ENCODE peak calls at places on chromosome 19, in eight cellular contexts. F is PC-3, U is hepatocyte, J is HCT116, P is MM.1S, Q is OCI-LY7, M is GM23248, L is Karpas-422. K is an unnamed sample. For H3K9me2, the result is how much of the 10 kb centered on the place peaks cover.

GRCh38 chr19:14147797-14148605 is 11.6 kb upstream of the ASF1B start:
- DNase-seq in Q (peak), U (peak), M (peak), J (peak), P (no peak), L (peak), F (peak), K (peak)

GRCh38 chr19:15210323-15210774 is 9.6 kb upstream of the NOTCH3 start:
- DNase-seq in U (peak), Q (no peak), F (peak), P (no peak), J (no peak), L (no peak), M (peak), K (peak)

GRCh38 chr19:34962281-34962944 is 1.6 kb downstream of the ZNF792 start:
- DNase-seq in M (no peak), J (no peak), P (no peak), U (no peak), Q (peak), F (peak), L (no peak), K (no peak)

GRCh38 chr19:6018786-6019185 is 40.8 kb upstream of the RANBP3 start:
- DNase-seq in P (no peak), Q (peak), U (no peak), M (no peak), J (no peak), F (no peak), L (peak), K (no peak)

GRCh38 chr19:43779820-43780219 is 953 bp downstream of the KCNN4 start:
- DNase-seq in U (peak), L (no peak), P (no peak), M (no peak), Q (peak), J (no peak), F (peak), K (peak)

GRCh38 chr19:48680436-48681126 is 7.8 kb upstream of the NTN5 start:
- DNase-seq in J (no peak), F (no peak), P (no peak), M (no peak), L (no peak), Q (no peak), U (no peak), K (no peak)

GRCh38 chr19:9937001-9937411 is 691 bp upstream of the OLFM2 start:
- DNase-seq in Q (no peak), P (no peak), J (no peak), F (no peak), L (peak), M (no peak), U (no peak), K (no peak)

GRCh38 chr19:12937243-12938053 is 961 bp upstream of the CALR start:
- DNase-seq in Q (peak), L (peak), M (peak), U (peak), J (no peak), F (peak), P (peak), K (peak)

GRCh38 chr19:11964496-11964857 is 363 bp upstream of the ZNF763 start:
- DNase-seq in F (no peak), J (no peak), Q (no peak), M (peak), P (no peak), L (no peak), U (no peak), K (no peak)

GRCh38 chr19:10544242-10544752 is 593 bp downstream of the ATG4D start:
- DNase-seq in U (peak), M (peak), F (no peak), J (no peak), L (peak), P (peak), Q (peak), K (no peak)

GRCh38 chr19:52464798-52465470 is 11.6 kb downstream of the ZNF578 start:
- DNase-seq in M (peak), Q (no peak), F (no peak), U (peak), L (no peak), J (peak), P (peak), K (peak)

DNA sequence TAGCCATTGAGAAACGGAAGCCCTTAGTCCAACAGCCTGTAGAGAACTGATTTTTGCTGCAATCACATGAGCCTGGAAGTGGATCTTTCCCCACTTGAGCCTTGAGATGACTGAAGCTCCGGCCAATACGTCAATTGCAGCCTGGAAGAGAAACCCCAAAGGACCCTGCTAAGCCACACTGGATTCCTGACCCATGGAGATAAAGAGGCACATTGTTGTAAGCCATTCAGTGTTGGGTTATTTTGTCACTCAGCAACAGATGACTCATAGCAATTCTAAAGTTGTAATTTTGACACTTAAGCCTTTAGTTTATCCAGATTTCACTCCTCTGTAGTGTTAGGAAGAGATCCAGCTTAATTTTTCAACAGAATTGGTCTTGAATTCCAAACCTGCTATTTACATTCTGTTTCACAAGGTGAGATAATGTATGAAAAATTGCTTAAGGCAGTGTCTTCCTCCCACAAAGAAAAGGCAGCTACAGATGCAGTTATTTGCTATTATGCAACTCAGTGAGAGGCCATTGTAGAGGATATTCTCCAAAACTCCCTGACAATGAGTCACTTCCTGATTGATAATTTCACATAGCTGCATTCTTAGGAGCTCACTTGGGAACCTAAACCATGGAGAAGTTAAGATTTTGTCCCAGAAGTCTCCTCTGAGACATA is 59.4 kb upstream of the TSHZ3 start:
- DNase-seq in Q (no peak), L (no peak), P (no peak), F (peak), U (peak), J (no peak), M (peak), K (no peak)
- H3K9me2 ChIP-seq in Q (under half), L (under half), P (under half), F (under half), U (under half), J (under half), M (under half), K (under half)

GRCh38 chr19:18576383-18576782 is 4.7 kb downstream of the UBA52 start:
- DNase-seq in Q (no peak), J (no peak), P (no peak), F (no peak), U (no peak), M (no peak), L (peak), K (no peak)
- H3K9me2 ChIP-seq in Q (under half), J (under half), P (under half), F (under half), U (under half), M (under half), L (under half), K (under half)

DNA sequence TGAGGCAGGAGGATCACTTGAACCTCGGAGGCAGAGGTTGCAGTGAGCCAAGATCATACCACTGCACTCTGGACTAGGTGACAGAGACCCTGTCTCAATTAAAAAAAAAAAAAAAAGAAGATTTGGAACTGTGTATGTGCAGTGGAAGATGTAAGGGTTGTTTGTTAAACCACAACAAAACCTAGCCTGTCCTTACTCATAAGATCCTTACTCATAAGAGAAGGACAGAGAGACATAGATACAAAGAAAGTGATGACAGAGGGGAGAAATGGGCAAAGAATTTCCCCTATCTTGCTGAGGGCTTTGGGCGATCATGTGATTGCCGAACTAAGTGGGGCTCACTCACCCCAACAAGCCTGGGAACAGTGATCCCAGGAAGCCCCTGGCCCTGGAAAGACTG is 7.9 kb downstream of the ITPKC start:
- DNase-seq in J (no peak), Q (no peak), L (no peak), P (no peak), U (no peak), F (no peak), M (no peak), K (no peak)
- H3K9me2 ChIP-seq in J (under half), Q (under half), L (under half), P (under half), U (under half), F (under half), M (under half), K (under half)

GRCh38 chr19:4929186-4929585 is 19.9 kb downstream of the UHRF1 start:
- DNase-seq in U (no peak), P (no peak), Q (no peak), F (no peak), M (peak), L (no peak), J (no peak), K (no peak)
- H3K9me2 ChIP-seq in U (under half), P (under half), Q (under half), F (under half), M (under half), L (under half), J (under half), K (under half)

GRCh38 chr19:1239420-1239795 is 1.6 kb upstream of the CBARP start:
- DNase-seq in Q (no peak), J (no peak), P (no peak), M (no peak), L (no peak), F (no peak), U (no peak), K (no peak)

GRCh38 chr19:1238373-1239303 is 833 bp upstream of the CBARP start:
- DNase-seq in P (no peak), L (peak), J (no peak), F (no peak), M (no peak), U (no peak), Q (no peak), K (no peak)

GRCh38 chr19:1240925-1241324 is 626 bp upstream of the ATP5F1D start:
- DNase-seq in J (no peak), L (no peak), M (no peak), U (no peak), P (no peak), F (no peak), Q (no peak), K (no peak)

GRCh38 chr19:1241417-1242095 is at the start of gene ATP5F1D:
- DNase-seq in U (peak), J (no peak), Q (peak), M (peak), P (peak), F (peak), L (peak), K (peak)

GRCh38 chr19:1239796-1240737 is 1.5 kb upstream of the ATP5F1D start:
- DNase-seq in L (peak), U (peak), J (peak), P (peak), Q (peak), M (peak), F (peak), K (peak)
- H3K9me2 ChIP-seq in L (under half), U (under half), J (under half), P (under half), Q (under half), M (under half), F (under half), K (under half)

DNA sequence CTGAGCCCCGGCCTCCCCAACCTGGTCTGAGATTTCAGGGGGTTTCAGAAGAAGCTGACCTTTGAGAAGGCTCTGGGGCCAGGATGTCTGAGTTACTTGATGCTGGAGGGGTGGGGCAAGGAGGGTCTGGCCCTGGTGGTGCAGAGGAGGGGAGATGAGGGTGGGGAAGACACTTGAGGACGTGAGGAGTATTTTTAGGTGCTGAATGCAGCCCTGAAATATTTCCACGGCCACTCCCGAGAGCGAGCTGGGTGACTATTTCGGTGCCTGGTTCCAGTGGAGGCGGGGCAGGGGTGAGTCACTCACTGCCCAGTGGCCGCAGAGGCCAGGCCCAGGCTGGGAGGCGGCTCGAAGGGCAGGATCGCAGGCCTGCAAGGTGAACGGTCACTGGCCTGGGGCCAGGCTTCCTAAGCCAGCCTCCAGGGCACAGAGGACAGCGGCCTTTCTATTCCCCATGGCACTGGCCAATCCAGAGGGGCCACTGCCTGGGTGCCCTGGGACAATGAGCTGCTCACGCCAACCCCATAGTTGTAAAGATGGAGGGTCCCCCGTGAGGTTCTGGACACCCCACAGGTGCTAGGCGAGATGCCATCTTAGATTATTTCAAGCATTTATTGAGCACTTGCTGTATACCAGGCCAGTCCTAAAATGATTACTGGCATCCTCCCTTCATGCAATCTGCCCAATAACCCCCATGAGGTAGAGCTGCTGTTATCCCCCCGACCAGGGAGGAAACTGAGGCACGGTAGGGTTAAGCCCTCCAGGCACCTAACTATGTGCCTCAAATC is 19.7 kb upstream of the JUND start:
- DNase-seq in Q (no peak), U (peak), M (peak), P (no peak), L (no peak), J (no peak), F (peak), K (peak)
- H3K9me2 ChIP-seq in Q (under half), U (under half), M (under half), P (under half), L (under half), J (under half), F (under half), K (under half)

GRCh38 chr19:56103027-56103614 is 18.0 kb downstream of the ZNF787 start:
- DNase-seq in Q (no peak), P (no peak), F (no peak), U (no peak), L (no peak), J (no peak), M (no peak), K (peak)

GRCh38 chr19:56104423-56104822 is 16.7 kb downstream of the ZNF787 start:
- DNase-seq in P (no peak), U (no peak), F (no peak), J (no peak), L (no peak), Q (no peak), M (no peak), K (peak)

GRCh38 chr19:56101095-56101494 is 20.0 kb downstream of the ZNF787 start:
- DNase-seq in P (no peak), U (no peak), M (no peak), L (no peak), J (no peak), Q (no peak), F (no peak), K (no peak)

GRCh38 chr19:56099638-56100539 is 21.2 kb downstream of the ZNF787 start:
- DNase-seq in F (no peak), L (no peak), Q (no peak), U (no peak), P (no peak), J (no peak), M (no peak), K (no peak)

GRCh38 chr19:56101746-56102535 is 19.2 kb downstream of the ZNF787 start:
- DNase-seq in L (no peak), M (no peak), P (no peak), F (no peak), J (no peak), U (no peak), Q (no peak), K (peak)
- H3K9me2 ChIP-seq in L (under half), M (under half), P (under half), F (under half), J (under half), U (under half), Q (under half), K (under half)

GRCh38 chr19:3365093-3365446 is 1.3 kb upstream of the NFIC start:
- DNase-seq in Q (no peak), P (no peak), U (no peak), J (no peak), F (no peak), L (no peak), M (no peak), K (no peak)
- H3K9me2 ChIP-seq in Q (under half), P (under half), U (under half), J (under half), F (under half), L (under half), M (under half), K (under half)

GRCh38 chr19:36213793-36214387 is 575 bp downstream of the ZNF565 start:
- DNase-seq in L (peak), J (no peak), M (peak), P (no peak), Q (no peak), U (peak), F (peak), K (no peak)
- H3K9me2 ChIP-seq in L (under half), J (under half), M (under half), P (under half), Q (under half), U (under half), F (under half), K (under half)

DNA sequence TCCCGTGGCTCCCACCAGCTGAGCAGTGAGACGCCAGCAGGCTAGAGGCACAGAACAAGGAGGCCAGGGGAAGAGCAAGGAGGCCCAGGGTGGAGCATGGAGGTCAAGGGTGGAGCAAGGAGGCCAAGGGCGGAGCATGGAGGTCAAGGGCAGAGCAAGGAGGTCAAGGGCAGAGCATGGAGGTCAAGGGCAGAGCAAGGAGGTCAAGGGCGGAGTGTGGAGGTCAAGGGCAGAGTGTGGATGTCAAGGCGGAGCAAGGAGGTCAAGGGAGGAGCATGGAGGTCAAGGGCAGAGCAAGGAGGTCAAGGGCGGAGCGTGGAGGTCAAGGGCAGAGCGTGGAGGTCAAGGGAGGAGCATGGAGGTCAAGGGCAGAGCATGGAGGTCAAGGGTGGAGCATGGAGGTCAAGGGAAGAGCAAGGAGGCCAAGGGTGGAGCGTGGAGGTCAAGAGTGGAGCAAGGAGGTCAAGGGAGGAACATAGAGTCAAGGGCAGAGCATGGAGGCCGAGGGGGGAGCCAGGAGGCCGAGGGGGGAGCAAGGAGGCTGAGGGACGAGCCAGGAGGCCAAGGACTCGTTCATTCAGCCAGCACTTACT is 27.7 kb downstream of the DPF1 start:
- DNase-seq in Q (no peak), F (no peak), J (no peak), P (no peak), U (no peak), L (no peak), M (no peak), K (no peak)
- H3K9me2 ChIP-seq in Q (under half), F (under half), J (under half), P (under half), U (under half), L (under half), M (under half), K (under half)

K was measured in PC-9.